ENCODE peak calls at places on chromosomes 1 and 21, in nine cellular contexts. One of them, this sample, is unnamed. For H3K4me1 and H3K36me3, the result is how much of the 10 kb centered on the place peaks cover.

GRCh38 chr1:41475859-41476567 is 8.5 kb downstream of the EDN2 start:
- DNase-seq in heart left ventricle: no peak
- DNase-seq in tibial nerve: no peak
- DNase-seq in body of pancreas: no peak
- DNase-seq in small intestine: peak
- DNase-seq in thoracic aorta: no peak
- DNase-seq in pancreas: no peak
- DNase-seq in endodermal cell: no peak
- DNase-seq in Caco-2: no peak
- DNase-seq in this sample: no peak

GRCh38 chr21:42234464-42235241 is 15.7 kb downstream of the ABCG1 start:
- DNase-seq in pancreas: peak
- DNase-seq in small intestine: peak
- DNase-seq in thoracic aorta: no peak
- DNase-seq in heart left ventricle: peak
- DNase-seq in body of pancreas: peak
- DNase-seq in Caco-2: peak
- DNase-seq in endodermal cell: peak
- DNase-seq in tibial nerve: no peak
- DNase-seq in this sample: peak

GRCh38 chr1:8359617-8360481 is 41.9 kb downstream of the SLC45A1 start:
- DNase-seq in heart left ventricle: peak
- DNase-seq in body of pancreas: no peak
- DNase-seq in Caco-2: no peak
- DNase-seq in small intestine: no peak
- DNase-seq in thoracic aorta: no peak
- DNase-seq in pancreas: no peak
- DNase-seq in endodermal cell: no peak
- DNase-seq in tibial nerve: no peak
- DNase-seq in this sample: no peak

GRCh38 chr21:46459356-46460112 is 843 bp downstream of the DIP2A start:
- DNase-seq in tibial nerve: peak
- DNase-seq in body of pancreas: peak
- DNase-seq in small intestine: peak
- DNase-seq in pancreas: peak
- DNase-seq in Caco-2: peak
- DNase-seq in endodermal cell: peak
- DNase-seq in heart left ventricle: peak
- DNase-seq in thoracic aorta: no peak
- DNase-seq in this sample: peak

GRCh38 chr1:227838181-227838580 is 22.7 kb downstream of the PRSS38 start:
- DNase-seq in body of pancreas: no peak
- DNase-seq in endodermal cell: no peak
- DNase-seq in tibial nerve: no peak
- DNase-seq in small intestine: no peak
- DNase-seq in heart left ventricle: no peak
- DNase-seq in thoracic aorta: no peak
- DNase-seq in pancreas: no peak
- DNase-seq in Caco-2: no peak
- DNase-seq in this sample: no peak

GRCh38 chr1:160206421-160207117 is 1.4 kb downstream of the PEA15 start:
- DNase-seq in Caco-2: no peak
- DNase-seq in endodermal cell: peak
- DNase-seq in tibial nerve: no peak
- DNase-seq in body of pancreas: no peak
- DNase-seq in thoracic aorta: no peak
- DNase-seq in small intestine: no peak
- DNase-seq in pancreas: no peak
- DNase-seq in heart left ventricle: no peak
- DNase-seq in this sample: no peak

GRCh38 chr1:29991025-29991424 is 732.4 kb downstream of the MATN1 start:
- DNase-seq in small intestine: no peak
- DNase-seq in tibial nerve: no peak
- DNase-seq in heart left ventricle: no peak
- DNase-seq in Caco-2: no peak
- DNase-seq in pancreas: no peak
- DNase-seq in endodermal cell: peak
- DNase-seq in body of pancreas: peak
- DNase-seq in thoracic aorta: no peak
- DNase-seq in this sample: no peak

GRCh38 chr21:15976807-15977206 is 247.0 kb downstream of the USP25 start:
- DNase-seq in pancreas: no peak
- DNase-seq in tibial nerve: no peak
- DNase-seq in body of pancreas: no peak
- DNase-seq in Caco-2: peak
- DNase-seq in heart left ventricle: no peak
- DNase-seq in endodermal cell: peak
- DNase-seq in small intestine: no peak
- DNase-seq in thoracic aorta: no peak
- DNase-seq in this sample: peak

GRCh38 chr1:65467536-65467935 is 47.1 kb downstream of the LEPR start:
- DNase-seq in body of pancreas: peak
- DNase-seq in small intestine: peak
- DNase-seq in thoracic aorta: no peak
- DNase-seq in endodermal cell: peak
- DNase-seq in tibial nerve: no peak
- DNase-seq in heart left ventricle: no peak
- DNase-seq in pancreas: peak
- DNase-seq in Caco-2: peak
- DNase-seq in this sample: peak

GRCh38 chr1:51956528-51957509 is 33.7 kb downstream of the RAB3B start:
- DNase-seq in tibial nerve: no peak
- DNase-seq in thoracic aorta: no peak
- DNase-seq in heart left ventricle: no peak
- DNase-seq in endodermal cell: peak
- DNase-seq in body of pancreas: no peak
- DNase-seq in small intestine: no peak
- DNase-seq in pancreas: no peak
- DNase-seq in Caco-2: no peak
- DNase-seq in this sample: peak

GRCh38 chr1:100065183-100065968 is 67.4 kb downstream of the SASS6 start:
- DNase-seq in pancreas: no peak
- DNase-seq in small intestine: peak
- DNase-seq in thoracic aorta: no peak
- DNase-seq in heart left ventricle: no peak
- DNase-seq in body of pancreas: no peak
- DNase-seq in Caco-2: no peak
- DNase-seq in tibial nerve: no peak
- DNase-seq in endodermal cell: no peak
- DNase-seq in this sample: no peak
- H3K4me3 ChIP-seq in pancreas: no peak
- H3K4me3 ChIP-seq in small intestine: no peak
- H3K4me3 ChIP-seq in thoracic aorta: no peak
- H3K4me3 ChIP-seq in heart left ventricle: no peak
- H3K4me3 ChIP-seq in body of pancreas: no peak
- H3K4me3 ChIP-seq in Caco-2: no peak
- H3K4me3 ChIP-seq in tibial nerve: no peak
- H3K4me3 ChIP-seq in endodermal cell: no peak
- H3K4me3 ChIP-seq in this sample: no peak

GRCh38 chr21:44878053-44878982 is 4.8 kb upstream of the PTTG1IP start:
- DNase-seq in body of pancreas: no peak
- DNase-seq in small intestine: peak
- DNase-seq in Caco-2: no peak
- DNase-seq in tibial nerve: no peak
- DNase-seq in heart left ventricle: no peak
- DNase-seq in endodermal cell: no peak
- DNase-seq in thoracic aorta: no peak
- DNase-seq in pancreas: no peak
- DNase-seq in this sample: no peak
- H3K4me1 ChIP-seq in body of pancreas: under half
- H3K4me1 ChIP-seq in small intestine: under half
- H3K4me1 ChIP-seq in Caco-2: under half
- H3K4me1 ChIP-seq in tibial nerve: under half
- H3K4me1 ChIP-seq in heart left ventricle: under half
- H3K4me1 ChIP-seq in endodermal cell: under half
- H3K4me1 ChIP-seq in thoracic aorta: under half
- H3K4me1 ChIP-seq in pancreas: under half
- H3K4me1 ChIP-seq in this sample: under half

DNA sequence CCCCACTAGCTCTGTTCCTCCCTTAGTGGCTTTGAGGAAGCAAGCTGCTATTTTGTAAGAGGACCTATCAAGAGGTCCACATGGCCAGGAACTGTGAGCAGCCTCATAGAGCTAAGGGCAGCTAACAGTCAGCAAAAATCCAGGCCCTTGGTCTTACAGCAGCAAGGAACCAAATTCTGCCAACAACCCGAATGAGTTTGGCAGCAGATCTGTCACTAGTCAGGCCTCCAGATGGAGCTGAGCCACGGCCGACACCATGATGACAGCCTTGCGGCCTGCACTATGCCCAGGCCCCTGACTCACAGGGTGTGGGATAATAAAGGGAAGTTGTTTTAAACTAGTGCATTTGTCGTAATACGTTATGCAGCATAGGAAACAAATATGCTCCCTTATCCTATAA is 28.0 kb upstream of the H3-3A start:
- DNase-seq in tibial nerve: peak
- DNase-seq in endodermal cell: no peak
- DNase-seq in Caco-2: no peak
- DNase-seq in body of pancreas: peak
- DNase-seq in pancreas: peak
- DNase-seq in thoracic aorta: peak
- DNase-seq in small intestine: peak
- DNase-seq in heart left ventricle: peak
- DNase-seq in this sample: no peak
- H3K36me3 ChIP-seq in tibial nerve: under half
- H3K36me3 ChIP-seq in endodermal cell: under half
- H3K36me3 ChIP-seq in Caco-2: under half
- H3K36me3 ChIP-seq in body of pancreas: under half
- H3K36me3 ChIP-seq in pancreas: under half
- H3K36me3 ChIP-seq in thoracic aorta: under half
- H3K36me3 ChIP-seq in small intestine: under half
- H3K36me3 ChIP-seq in heart left ventricle: under half
- H3K36me3 ChIP-seq in this sample: under half

GRCh38 chr1:11979453-11979817 is 809 bp upstream of the MFN2 start:
- DNase-seq in body of pancreas: no peak
- DNase-seq in heart left ventricle: no peak
- DNase-seq in tibial nerve: no peak
- DNase-seq in Caco-2: no peak
- DNase-seq in thoracic aorta: peak
- DNase-seq in pancreas: no peak
- DNase-seq in small intestine: no peak
- DNase-seq in endodermal cell: no peak
- DNase-seq in this sample: no peak
- H3K4me3 ChIP-seq in body of pancreas: no peak
- H3K4me3 ChIP-seq in heart left ventricle: peak
- H3K4me3 ChIP-seq in tibial nerve: peak
- H3K4me3 ChIP-seq in Caco-2: peak
- H3K4me3 ChIP-seq in thoracic aorta: peak
- H3K4me3 ChIP-seq in pancreas: no peak
- H3K4me3 ChIP-seq in small intestine: no peak
- H3K4me3 ChIP-seq in endodermal cell: peak
- H3K4me3 ChIP-seq in this sample: no peak

GRCh38 chr1:93681095-93681548 is 515 bp downstream of the BCAR3 start:
- DNase-seq in body of pancreas: no peak
- DNase-seq in pancreas: no peak
- DNase-seq in endodermal cell: no peak
- DNase-seq in small intestine: no peak
- DNase-seq in Caco-2: no peak
- DNase-seq in tibial nerve: no peak
- DNase-seq in heart left ventricle: no peak
- DNase-seq in thoracic aorta: no peak
- DNase-seq in this sample: peak

GRCh38 chr1:93681549-93682412 is at the start of gene BCAR3:
- DNase-seq in tibial nerve: peak
- DNase-seq in Caco-2: peak
- DNase-seq in heart left ventricle: peak
- DNase-seq in body of pancreas: peak
- DNase-seq in endodermal cell: peak
- DNase-seq in pancreas: peak
- DNase-seq in thoracic aorta: no peak
- DNase-seq in small intestine: peak
- DNase-seq in this sample: peak

GRCh38 chr1:93680121-93681094 is 1.2 kb downstream of the BCAR3 start:
- DNase-seq in body of pancreas: peak
- DNase-seq in pancreas: peak
- DNase-seq in heart left ventricle: peak
- DNase-seq in tibial nerve: peak
- DNase-seq in endodermal cell: peak
- DNase-seq in Caco-2: peak
- DNase-seq in thoracic aorta: peak
- DNase-seq in small intestine: peak
- DNase-seq in this sample: peak

GRCh38 chr1:93685918-93686317 is 4.3 kb upstream of the BCAR3 start:
- DNase-seq in heart left ventricle: no peak
- DNase-seq in Caco-2: no peak
- DNase-seq in endodermal cell: no peak
- DNase-seq in thoracic aorta: no peak
- DNase-seq in tibial nerve: no peak
- DNase-seq in small intestine: no peak
- DNase-seq in pancreas: no peak
- DNase-seq in body of pancreas: no peak
- DNase-seq in this sample: no peak

GRCh38 chr1:93683234-93683633 is 1.6 kb upstream of the BCAR3 start:
- DNase-seq in thoracic aorta: no peak
- DNase-seq in endodermal cell: no peak
- DNase-seq in pancreas: no peak
- DNase-seq in body of pancreas: no peak
- DNase-seq in Caco-2: no peak
- DNase-seq in heart left ventricle: no peak
- DNase-seq in tibial nerve: no peak
- DNase-seq in small intestine: no peak
- DNase-seq in this sample: no peak
- H3K4me1 ChIP-seq in thoracic aorta: under half
- H3K4me1 ChIP-seq in endodermal cell: under half
- H3K4me1 ChIP-seq in pancreas: under half
- H3K4me1 ChIP-seq in body of pancreas: under half
- H3K4me1 ChIP-seq in Caco-2: under half
- H3K4me1 ChIP-seq in heart left ventricle: under half
- H3K4me1 ChIP-seq in tibial nerve: under half
- H3K4me1 ChIP-seq in small intestine: under half
- H3K4me1 ChIP-seq in this sample: under half

DNA sequence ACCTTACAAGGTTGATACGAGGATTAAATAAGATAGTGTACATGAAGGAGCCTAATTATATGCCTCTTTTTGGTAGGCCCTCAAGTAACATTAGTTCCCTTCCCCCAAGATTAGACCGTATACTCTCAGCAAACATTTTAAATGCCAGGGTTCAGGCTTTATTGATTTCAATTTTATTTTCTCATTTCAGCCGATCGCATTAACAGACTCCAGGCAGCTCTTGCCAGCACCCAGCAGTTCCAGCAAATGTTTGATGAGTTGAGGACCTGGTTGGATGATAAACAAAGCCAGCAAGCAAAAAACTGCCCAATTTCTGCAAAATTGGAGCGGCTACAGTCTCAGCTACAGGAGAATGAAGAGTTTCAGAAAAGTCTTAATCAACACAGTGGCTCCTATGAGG is 104.4 kb upstream of the BMP8A start:
- DNase-seq in thoracic aorta: no peak
- DNase-seq in tibial nerve: no peak
- DNase-seq in small intestine: no peak
- DNase-seq in body of pancreas: no peak
- DNase-seq in Caco-2: no peak
- DNase-seq in endodermal cell: no peak
- DNase-seq in heart left ventricle: no peak
- DNase-seq in pancreas: no peak
- DNase-seq in this sample: no peak
- H3K36me3 ChIP-seq in thoracic aorta: under half
- H3K36me3 ChIP-seq in tibial nerve: under half
- H3K36me3 ChIP-seq in small intestine: under half
- H3K36me3 ChIP-seq in body of pancreas: under half
- H3K36me3 ChIP-seq in Caco-2: under half
- H3K36me3 ChIP-seq in endodermal cell: under half
- H3K36me3 ChIP-seq in heart left ventricle: under half
- H3K36me3 ChIP-seq in pancreas: under half
- H3K36me3 ChIP-seq in this sample: under half